ENCODE peak calls at places on chromosomes 13 and 19, in six cellular contexts. L, Y, Q, J, C and A are unnamed samples. For H3K4me1 and H3K27me3, the result is how much of the 10 kb centered on the place peaks cover.

GRCh38 chr19:6521718-6522646 is 8.8 kb upstream of the TNFSF9 start:
- DNase-seq in L (no peak), Y (no peak), Q (no peak), J (no peak), C (no peak), A (no peak)

GRCh38 chr13:59510377-59510776 is 653.4 kb downstream of the DIAPH3 start:
- DNase-seq in L (no peak), Y (no peak), Q (no peak), J (no peak), C (no peak), A (no peak)

GRCh38 chr13:104442541-104442940 is 1376.3 kb upstream of the SLC10A2 start:
- DNase-seq in L (no peak), Y (no peak), Q (no peak), J (no peak), C (no peak), A (no peak)

GRCh38 chr13:78657699-78658629 is 991 bp downstream of the OBI1 start:
- DNase-seq in L (peak), Y (peak), Q (peak), J (peak), C (no peak), A (no peak)

GRCh38 chr13:39603424-39603947 is 493 bp upstream of the LHFPL6 start:
- DNase-seq in L (peak), Y (peak), Q (no peak), J (peak), C (peak), A (peak)

GRCh38 chr19:10332158-10332964 is 968 bp downstream of the RAVER1 start:
- DNase-seq in L (no peak), Y (no peak), Q (no peak), J (no peak), C (no peak), A (no peak)

GRCh38 chr13:95643009-95643408 is 1.5 kb downstream of the DZIP1 start:
- DNase-seq in L (no peak), Y (peak), Q (no peak), J (no peak), C (no peak), A (no peak)

GRCh38 chr19:56347163-56347778 is 32.6 kb upstream of the ZSCAN5A start:
- DNase-seq in L (no peak), Y (no peak), Q (no peak), J (no peak), C (no peak), A (no peak)

GRCh38 chr13:99495478-99496321 is 5.6 kb upstream of the TM9SF2 start:
- DNase-seq in L (no peak), Y (peak), Q (no peak), J (no peak), C (no peak), A (no peak)

GRCh38 chr19:49916839-49917733 is 11.9 kb upstream of the ATF5 start:
- DNase-seq in L (peak), Y (no peak), Q (no peak), J (no peak), C (no peak), A (peak)

GRCh38 chr13:43687038-43687437 is 99.7 kb downstream of the ENOX1 start:
- DNase-seq in L (no peak), Y (no peak), Q (no peak), J (no peak), C (no peak), A (no peak)

GRCh38 chr19:8371011-8371804 is 7.3 kb downstream of the ANGPTL4 start:
- DNase-seq in L (no peak), Y (no peak), Q (no peak), J (no peak), C (no peak), A (no peak)
- H3K4me1 ChIP-seq in L (under half), Y (under half), Q (under half), J (under half), C (under half), A (under half)

GRCh38 chr13:27868639-27869435 is 51.0 kb upstream of the PDX1 start:
- DNase-seq in L (no peak), Y (peak), Q (no peak), J (peak), C (no peak), A (peak)

DNA sequence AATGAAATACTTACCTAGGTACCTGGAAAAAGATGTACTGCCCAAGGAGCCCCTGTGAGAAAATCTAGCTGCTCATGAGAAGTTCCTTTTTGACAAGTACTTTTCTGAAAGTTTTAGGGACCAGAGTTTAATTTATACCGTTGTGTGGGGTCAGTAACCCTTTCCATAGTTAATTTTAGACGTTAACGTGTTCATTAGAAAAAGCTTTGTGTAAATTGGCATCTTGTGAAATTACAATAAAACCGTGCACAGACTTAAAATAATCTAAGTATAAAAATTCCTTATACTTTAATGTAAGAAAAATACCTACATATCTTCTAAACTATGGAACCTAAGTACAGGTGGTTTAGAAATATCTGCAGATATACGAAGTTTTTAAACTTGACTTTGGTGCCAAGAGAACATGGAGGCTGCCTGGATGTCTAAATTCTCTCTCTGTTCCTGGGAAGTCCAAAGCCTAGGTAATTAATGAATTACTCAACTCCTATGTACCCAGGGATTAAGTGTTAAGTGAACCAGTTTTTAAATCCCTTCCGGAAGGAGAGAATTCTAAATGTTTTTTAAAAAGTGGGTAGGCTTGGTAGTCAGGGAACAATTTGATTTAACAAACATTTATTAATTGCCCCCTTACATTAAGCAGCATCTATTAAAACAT is 50.2 kb upstream of the PDX1 start:
- DNase-seq in L (no peak), Y (no peak), Q (no peak), J (no peak), C (no peak), A (no peak)
- H4K91ac ChIP-seq in L (no peak), Y (no peak), Q (no peak), J (no peak), C (no peak), A (no peak)

GRCh38 chr19:32101206-32101605 is 244.2 kb upstream of the ZNF507 start:
- DNase-seq in L (no peak), Y (no peak), Q (no peak), J (no peak), C (no peak), A (no peak)
- H3K27me3 ChIP-seq in L (under half), Y (under half), Q (under half), J (under half), C (under half), A (under half)

GRCh38 chr19:11539495-11540365 is 1.1 kb downstream of the CNN1 start:
- DNase-seq in L (no peak), Y (peak), Q (no peak), J (peak), C (peak), A (no peak)
- H3K4me1 ChIP-seq in L (under half), Y (under half), Q (under half), J (under half), C (under half), A (under half)

GRCh38 chr19:21491161-21491560 is 14.2 kb upstream of the ZNF429 start:
- DNase-seq in L (no peak), Y (no peak), Q (no peak), J (peak), C (no peak), A (no peak)
- H4K91ac ChIP-seq in L (no peak), Y (no peak), Q (no peak), J (no peak), C (no peak), A (no peak)